ENCODE peak calls at places on chromosomes 3 and 15, in six cellular contexts. One of them, this sample, is unnamed. For H3K4me1 and H3K27me3, the result is how much of the 10 kb centered on the place peaks cover.

GRCh38 chr3:185503467-185503975 is 4.7 kb upstream of the TMEM41A start:
- DNase-seq in astrocyte: no peak
- DNase-seq in lower lobe of right lung: no peak
- DNase-seq in CD8-positive, alpha-beta T cell: no peak
- DNase-seq in mammary epithelial cell: no peak
- DNase-seq in cardiac muscle cell: peak
- DNase-seq in this sample: no peak

GRCh38 chr3:112088944-112089343 is 2.8 kb downstream of the C3orf52 start:
- DNase-seq in lower lobe of right lung: no peak
- DNase-seq in mammary epithelial cell: no peak
- DNase-seq in CD8-positive, alpha-beta T cell: no peak
- DNase-seq in cardiac muscle cell: no peak
- DNase-seq in astrocyte: no peak
- DNase-seq in this sample: no peak

GRCh38 chr15:33592864-33593263 is 282.1 kb downstream of the RYR3 start:
- DNase-seq in astrocyte: no peak
- DNase-seq in mammary epithelial cell: no peak
- DNase-seq in CD8-positive, alpha-beta T cell: no peak
- DNase-seq in lower lobe of right lung: no peak
- DNase-seq in cardiac muscle cell: no peak
- DNase-seq in this sample: no peak

GRCh38 chr3:23945653-23945902 is 492 bp downstream of the NR1D2 start:
- DNase-seq in lower lobe of right lung: no peak
- DNase-seq in cardiac muscle cell: no peak
- DNase-seq in CD8-positive, alpha-beta T cell: no peak
- DNase-seq in astrocyte: no peak
- DNase-seq in mammary epithelial cell: no peak
- DNase-seq in this sample: no peak

GRCh38 chr3:88101142-88101541 is 42.1 kb downstream of the ZNF654 start:
- DNase-seq in mammary epithelial cell: no peak
- DNase-seq in astrocyte: no peak
- DNase-seq in lower lobe of right lung: no peak
- DNase-seq in cardiac muscle cell: no peak
- DNase-seq in CD8-positive, alpha-beta T cell: no peak
- DNase-seq in this sample: no peak

GRCh38 chr3:82085811-82086475 is 324.5 kb upstream of the GBE1 start:
- DNase-seq in CD8-positive, alpha-beta T cell: no peak
- DNase-seq in lower lobe of right lung: no peak
- DNase-seq in cardiac muscle cell: no peak
- DNase-seq in mammary epithelial cell: no peak
- DNase-seq in astrocyte: no peak
- DNase-seq in this sample: no peak

GRCh38 chr3:194275231-194275671 is 75.9 kb downstream of the CPN2 start:
- DNase-seq in astrocyte: no peak
- DNase-seq in mammary epithelial cell: no peak
- DNase-seq in CD8-positive, alpha-beta T cell: no peak
- DNase-seq in lower lobe of right lung: peak
- DNase-seq in cardiac muscle cell: no peak
- DNase-seq in this sample: peak

GRCh38 chr3:24390169-24390821 is 104.4 kb downstream of the THRB start:
- DNase-seq in CD8-positive, alpha-beta T cell: no peak
- DNase-seq in cardiac muscle cell: no peak
- DNase-seq in mammary epithelial cell: no peak
- DNase-seq in astrocyte: no peak
- DNase-seq in lower lobe of right lung: no peak
- DNase-seq in this sample: no peak

GRCh38 chr3:155356594-155357370 is 63.3 kb upstream of the STRIT1 start:
- DNase-seq in cardiac muscle cell: no peak
- DNase-seq in astrocyte: no peak
- DNase-seq in mammary epithelial cell: no peak
- DNase-seq in CD8-positive, alpha-beta T cell: no peak
- DNase-seq in lower lobe of right lung: no peak
- DNase-seq in this sample: no peak

GRCh38 chr15:40279437-40280141 is 3.3 kb downstream of the ANKRD63 start:
- DNase-seq in cardiac muscle cell: peak
- DNase-seq in lower lobe of right lung: peak
- DNase-seq in mammary epithelial cell: peak
- DNase-seq in astrocyte: no peak
- DNase-seq in CD8-positive, alpha-beta T cell: peak
- DNase-seq in this sample: no peak

GRCh38 chr3:195038161-195038560 is 232.8 kb downstream of the XXYLT1 start:
- DNase-seq in astrocyte: no peak
- DNase-seq in lower lobe of right lung: no peak
- DNase-seq in mammary epithelial cell: no peak
- DNase-seq in cardiac muscle cell: no peak
- DNase-seq in CD8-positive, alpha-beta T cell: no peak
- DNase-seq in this sample: no peak

GRCh38 chr3:53994986-53995385 is 103.3 kb upstream of the SELENOK start:
- DNase-seq in mammary epithelial cell: no peak
- DNase-seq in CD8-positive, alpha-beta T cell: no peak
- DNase-seq in astrocyte: no peak
- DNase-seq in lower lobe of right lung: no peak
- DNase-seq in cardiac muscle cell: no peak
- DNase-seq in this sample: no peak

GRCh38 chr3:99774467-99774866 is 43.2 kb upstream of the CMSS1 start:
- DNase-seq in cardiac muscle cell: no peak
- DNase-seq in astrocyte: peak
- DNase-seq in mammary epithelial cell: peak
- DNase-seq in CD8-positive, alpha-beta T cell: no peak
- DNase-seq in lower lobe of right lung: no peak
- DNase-seq in this sample: no peak

GRCh38 chr3:61559108-61559731 is 2.2 kb upstream of the PTPRG start:
- DNase-seq in astrocyte: no peak
- DNase-seq in CD8-positive, alpha-beta T cell: no peak
- DNase-seq in lower lobe of right lung: no peak
- DNase-seq in mammary epithelial cell: no peak
- DNase-seq in cardiac muscle cell: no peak
- DNase-seq in this sample: no peak

GRCh38 chr3:37811625-37812356 is 49.9 kb upstream of the CTDSPL start:
- DNase-seq in CD8-positive, alpha-beta T cell: no peak
- DNase-seq in cardiac muscle cell: no peak
- DNase-seq in lower lobe of right lung: no peak
- DNase-seq in mammary epithelial cell: no peak
- DNase-seq in astrocyte: no peak
- DNase-seq in this sample: no peak

GRCh38 chr15:100764778-100765457 is 114.7 kb upstream of the ALDH1A3 start:
- DNase-seq in cardiac muscle cell: no peak
- DNase-seq in lower lobe of right lung: no peak
- DNase-seq in mammary epithelial cell: no peak
- DNase-seq in CD8-positive, alpha-beta T cell: no peak
- DNase-seq in astrocyte: peak
- DNase-seq in this sample: peak

GRCh38 chr3:121567649-121568048 is at the start of gene ARGFX:
- DNase-seq in astrocyte: no peak
- DNase-seq in mammary epithelial cell: no peak
- DNase-seq in CD8-positive, alpha-beta T cell: no peak
- DNase-seq in cardiac muscle cell: no peak
- DNase-seq in lower lobe of right lung: no peak
- DNase-seq in this sample: no peak

GRCh38 chr15:25735550-25736384 is 127.4 kb downstream of the ATP10A start:
- DNase-seq in cardiac muscle cell: no peak
- DNase-seq in astrocyte: no peak
- DNase-seq in lower lobe of right lung: no peak
- DNase-seq in mammary epithelial cell: no peak
- DNase-seq in CD8-positive, alpha-beta T cell: no peak
- DNase-seq in this sample: no peak

GRCh38 chr15:65660927-65661326 is 39.2 kb downstream of the SLC24A1 start:
- DNase-seq in cardiac muscle cell: no peak
- DNase-seq in mammary epithelial cell: peak
- DNase-seq in CD8-positive, alpha-beta T cell: no peak
- DNase-seq in astrocyte: no peak
- DNase-seq in lower lobe of right lung: no peak
- DNase-seq in this sample: no peak

GRCh38 chr3:39573392-39573791 is 105.9 kb downstream of the MOBP start:
- DNase-seq in CD8-positive, alpha-beta T cell: no peak
- DNase-seq in astrocyte: no peak
- DNase-seq in lower lobe of right lung: no peak
- DNase-seq in mammary epithelial cell: no peak
- DNase-seq in cardiac muscle cell: no peak
- DNase-seq in this sample: no peak

GRCh38 chr15:63985221-63986184 is 60.8 kb downstream of the DAPK2 start:
- DNase-seq in astrocyte: no peak
- DNase-seq in mammary epithelial cell: no peak
- DNase-seq in lower lobe of right lung: peak
- DNase-seq in CD8-positive, alpha-beta T cell: no peak
- DNase-seq in cardiac muscle cell: peak
- DNase-seq in this sample: no peak
- H3K4me1 ChIP-seq in astrocyte: under half
- H3K4me1 ChIP-seq in mammary epithelial cell: under half
- H3K4me1 ChIP-seq in lower lobe of right lung: half or more
- H3K4me1 ChIP-seq in CD8-positive, alpha-beta T cell: under half
- H3K4me1 ChIP-seq in cardiac muscle cell: under half
- H3K4me1 ChIP-seq in this sample: under half

DNA sequence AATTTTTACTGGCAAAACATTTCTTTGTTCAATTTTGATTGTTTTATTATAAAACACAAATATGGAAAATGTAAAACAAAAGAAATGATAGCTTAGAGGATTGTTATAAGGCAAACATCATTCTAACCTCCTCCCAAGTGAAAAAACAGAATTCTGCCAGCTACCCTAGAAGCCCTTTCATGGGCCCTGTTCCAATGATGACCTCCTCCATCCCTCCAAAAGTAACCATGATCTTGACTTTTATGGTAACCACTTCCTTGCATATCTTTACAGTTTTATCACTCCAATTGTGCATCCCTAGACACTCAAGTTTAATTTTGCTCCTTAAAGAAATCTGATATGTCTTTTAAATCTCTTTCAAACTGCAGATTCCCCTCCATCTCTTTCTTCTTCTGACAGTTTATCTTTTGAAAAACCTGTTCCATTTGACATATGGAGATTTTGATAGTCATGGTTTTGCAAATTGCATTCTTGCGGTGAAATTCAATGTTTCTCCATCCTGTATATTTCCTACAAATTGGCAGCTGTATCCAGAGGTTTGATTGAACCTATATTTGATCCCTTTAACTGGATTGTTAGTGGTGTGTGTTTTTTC is 27.0 kb upstream of the TNFAIP8L3 start:
- DNase-seq in astrocyte: no peak
- DNase-seq in CD8-positive, alpha-beta T cell: no peak
- DNase-seq in lower lobe of right lung: no peak
- DNase-seq in mammary epithelial cell: no peak
- DNase-seq in cardiac muscle cell: no peak
- DNase-seq in this sample: no peak
- H3K27me3 ChIP-seq in astrocyte: under half
- H3K27me3 ChIP-seq in CD8-positive, alpha-beta T cell: under half
- H3K27me3 ChIP-seq in lower lobe of right lung: under half
- H3K27me3 ChIP-seq in mammary epithelial cell: under half
- H3K27me3 ChIP-seq in cardiac muscle cell: under half
- H3K27me3 ChIP-seq in this sample: under half

GRCh38 chr15:90570643-90571042 is 40.9 kb downstream of the CRTC3 start:
- DNase-seq in cardiac muscle cell: no peak
- DNase-seq in CD8-positive, alpha-beta T cell: no peak
- DNase-seq in astrocyte: no peak
- DNase-seq in mammary epithelial cell: no peak
- DNase-seq in lower lobe of right lung: no peak
- DNase-seq in this sample: no peak
- H3K4me1 ChIP-seq in cardiac muscle cell: under half
- H3K4me1 ChIP-seq in CD8-positive, alpha-beta T cell: half or more
- H3K4me1 ChIP-seq in astrocyte: under half
- H3K4me1 ChIP-seq in mammary epithelial cell: under half
- H3K4me1 ChIP-seq in lower lobe of right lung: half or more
- H3K4me1 ChIP-seq in this sample: under half

GRCh38 chr3:57164606-57165573 is at the start of gene IL17RD:
- DNase-seq in cardiac muscle cell: peak
- DNase-seq in mammary epithelial cell: peak
- DNase-seq in lower lobe of right lung: peak
- DNase-seq in CD8-positive, alpha-beta T cell: no peak
- DNase-seq in astrocyte: no peak
- DNase-seq in this sample: peak

GRCh38 chr3:57168151-57168550 is 3.0 kb upstream of the IL17RD start:
- DNase-seq in lower lobe of right lung: no peak
- DNase-seq in mammary epithelial cell: no peak
- DNase-seq in cardiac muscle cell: no peak
- DNase-seq in CD8-positive, alpha-beta T cell: no peak
- DNase-seq in astrocyte: no peak
- DNase-seq in this sample: no peak

GRCh38 chr3:57165637-57166036 is 484 bp upstream of the IL17RD start:
- DNase-seq in cardiac muscle cell: peak
- DNase-seq in astrocyte: no peak
- DNase-seq in CD8-positive, alpha-beta T cell: no peak
- DNase-seq in mammary epithelial cell: no peak
- DNase-seq in lower lobe of right lung: no peak
- DNase-seq in this sample: no peak

GRCh38 chr3:57169106-57169505 is 4.0 kb upstream of the IL17RD start:
- DNase-seq in lower lobe of right lung: no peak
- DNase-seq in mammary epithelial cell: no peak
- DNase-seq in cardiac muscle cell: no peak
- DNase-seq in CD8-positive, alpha-beta T cell: no peak
- DNase-seq in astrocyte: no peak
- DNase-seq in this sample: no peak

GRCh38 chr3:57166660-57167059 is 1.5 kb upstream of the IL17RD start:
- DNase-seq in mammary epithelial cell: no peak
- DNase-seq in astrocyte: no peak
- DNase-seq in CD8-positive, alpha-beta T cell: no peak
- DNase-seq in lower lobe of right lung: no peak
- DNase-seq in cardiac muscle cell: no peak
- DNase-seq in this sample: no peak
- H3K27me3 ChIP-seq in mammary epithelial cell: under half
- H3K27me3 ChIP-seq in astrocyte: under half
- H3K27me3 ChIP-seq in CD8-positive, alpha-beta T cell: under half
- H3K27me3 ChIP-seq in lower lobe of right lung: under half
- H3K27me3 ChIP-seq in cardiac muscle cell: under half
- H3K27me3 ChIP-seq in this sample: under half

DNA sequence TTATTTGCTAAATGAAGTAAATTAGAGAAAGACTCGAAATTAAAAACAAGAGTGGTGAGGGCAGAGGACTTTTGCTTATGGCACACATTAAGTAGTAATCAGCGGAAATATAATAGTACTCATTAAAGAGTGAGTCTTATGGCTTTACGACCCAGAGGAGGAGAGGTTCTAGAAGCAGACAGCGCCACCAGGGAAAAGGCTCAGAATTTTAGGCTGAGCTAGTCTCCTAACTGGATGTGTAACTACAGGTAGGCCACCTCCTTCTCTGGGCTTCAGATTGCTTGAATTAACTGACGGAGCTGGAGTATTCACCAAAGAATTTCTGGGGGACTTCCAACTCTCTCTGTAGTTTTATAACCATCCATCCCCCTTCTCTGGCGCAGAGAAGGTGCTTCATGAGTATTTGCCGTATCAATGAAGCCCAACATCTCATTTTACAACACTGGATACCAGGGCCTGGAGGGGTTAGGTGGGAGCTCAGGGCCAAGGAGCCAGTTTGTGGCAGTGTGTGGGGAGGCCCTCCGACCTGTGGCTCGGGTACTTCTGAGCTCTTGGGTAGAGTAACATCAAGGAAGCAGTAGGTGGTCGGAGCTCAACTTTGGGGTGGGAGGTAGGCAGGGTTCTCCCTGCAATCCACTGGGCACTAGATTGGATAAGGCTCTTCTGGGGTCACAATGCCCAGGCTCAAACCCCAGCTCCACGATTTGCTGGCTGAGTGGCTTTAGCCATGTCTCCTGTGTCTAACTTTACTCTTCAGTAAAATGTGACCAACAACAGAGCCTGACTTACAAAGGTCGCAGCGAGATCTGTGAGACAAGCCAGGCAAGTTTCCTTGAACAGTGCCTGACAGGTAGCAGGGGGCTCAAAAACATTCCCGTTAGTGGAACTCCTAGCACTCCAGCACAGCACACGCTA is 1.1 kb downstream of the CHCHD4 start:
- DNase-seq in CD8-positive, alpha-beta T cell: no peak
- DNase-seq in cardiac muscle cell: no peak
- DNase-seq in astrocyte: no peak
- DNase-seq in lower lobe of right lung: no peak
- DNase-seq in mammary epithelial cell: no peak
- DNase-seq in this sample: no peak
- H3K4me1 ChIP-seq in CD8-positive, alpha-beta T cell: under half
- H3K4me1 ChIP-seq in cardiac muscle cell: under half
- H3K4me1 ChIP-seq in astrocyte: under half
- H3K4me1 ChIP-seq in lower lobe of right lung: under half
- H3K4me1 ChIP-seq in mammary epithelial cell: under half
- H3K4me1 ChIP-seq in this sample: under half